ENCODE peak calls at places on chromosomes 12 and 14, in eight cellular contexts. O is breast epithelium; E is T-helper 9 cell; L is T-cell; Y is HTR-8/SVneo; Q is activated T-helper 1 cell treated with Interleukin-2 at 50 U/mL for 16 hours; T is CD4-positive, alpha-beta memory T cell; H is caudate nucleus. V is an unnamed sample.

GRCh38 chr12:88836156-88836555 is 255.9 kb upstream of the KITLG start:
- DNase-seq in O (no peak), E (no peak), L (no peak), Y (no peak), Q (no peak), T (no peak), H (no peak), V (no peak)

GRCh38 chr12:64808110-64808509 is 16.3 kb upstream of the TBC1D30 start:
- DNase-seq in O (no peak), E (no peak), L (no peak), Y (no peak), Q (no peak), T (no peak), H (no peak), V (no peak)

GRCh38 chr14:67738740-67739504 is 37.2 kb downstream of the RDH12 start:
- DNase-seq in O (no peak), E (no peak), L (peak; percentile 14), Y (peak; percentile 89), Q (no peak), T (peak; percentile 46), H (no peak), V (no peak)

GRCh38 chr14:31476131-31476917 is 11.5 kb downstream of the GPR33 start:
- DNase-seq in O (no peak), E (no peak), L (no peak), Y (no peak), Q (no peak), T (no peak), H (no peak), V (no peak)

GRCh38 chr14:65214741-65215140 is 112.4 kb upstream of the MAX start:
- DNase-seq in O (no peak), E (no peak), L (no peak), Y (no peak), Q (no peak), T (no peak), H (no peak), V (no peak)

GRCh38 chr14:23145794-23146422 is 26.9 kb upstream of the CEBPE start:
- DNase-seq in O (no peak), E (no peak), L (no peak), Y (no peak), Q (no peak), T (no peak), H (no peak), V (no peak)

GRCh38 chr14:64764641-64765520 is 60.7 kb downstream of the PLEKHG3 start:
- DNase-seq in O (no peak), E (peak; percentile 58), L (peak; percentile 34), Y (peak; percentile 99), Q (peak; percentile 53), T (peak; percentile 73), H (peak; percentile 17), V (peak; percentile 88)

GRCh38 chr14:35068238-35069012 is 22.4 kb downstream of the FAM177A1 start:
- DNase-seq in O (no peak), E (no peak), L (no peak), Y (no peak), Q (no peak), T (no peak), H (no peak), V (no peak)

GRCh38 chr14:105255021-105255507 is 6.7 kb downstream of the BTBD6 start:
- DNase-seq in O (no peak), E (no peak), L (no peak), Y (no peak), Q (no peak), T (peak; percentile 7), H (no peak), V (no peak)

GRCh38 chr14:101601603-101602465 is 40.5 kb downstream of the DIO3 start:
- DNase-seq in O (no peak), E (no peak), L (no peak), Y (no peak), Q (no peak), T (no peak), H (no peak), V (peak; percentile 15)

GRCh38 chr14:35779368-35779767 is 29.7 kb downstream of the RALGAPA1 start:
- DNase-seq in O (no peak), E (no peak), L (no peak), Y (no peak), Q (no peak), T (no peak), H (no peak), V (no peak)

GRCh38 chr14:63926641-63927040 is 73.8 kb downstream of the SYNE2 start:
- DNase-seq in O (no peak), E (no peak), L (no peak), Y (no peak), Q (no peak), T (no peak), H (no peak), V (no peak)

GRCh38 chr12:116045158-116045557 is 232.3 kb downstream of the MED13L start:
- DNase-seq in O (no peak), E (no peak), L (no peak), Y (no peak), Q (no peak), T (no peak), H (no peak), V (no peak)

GRCh38 chr14:60933920-60934655 is 46.8 kb downstream of the TRMT5 start:
- DNase-seq in O (no peak), E (no peak), L (no peak), Y (no peak), Q (no peak), T (no peak), H (no peak), V (no peak)

GRCh38 chr12:24025153-24025798 is 75.8 kb upstream of the SOX5 start:
- DNase-seq in O (no peak), E (no peak), L (no peak), Y (no peak), Q (no peak), T (no peak), H (no peak), V (no peak)

GRCh38 chr14:96602186-96602585 is 100.0 kb downstream of the PAPOLA start:
- DNase-seq in O (no peak), E (no peak), L (no peak), Y (no peak), Q (no peak), T (no peak), H (no peak), V (no peak)

GRCh38 chr12:120856980-120857379 is 47.2 kb downstream of the SPPL3 start:
- DNase-seq in O (no peak), E (no peak), L (no peak), Y (no peak), Q (no peak), T (no peak), H (no peak), V (no peak)

GRCh38 chr14:104586832-104587620 is 7.5 kb downstream of the C14orf180 start:
- DNase-seq in O (no peak), E (no peak), L (no peak), Y (no peak), Q (no peak), T (no peak), H (no peak), V (peak; percentile 83)

GRCh38 chr12:91663331-91663998 is 480.8 kb upstream of the DCN start:
- DNase-seq in O (no peak), E (no peak), L (no peak), Y (no peak), Q (no peak), T (no peak), H (no peak), V (no peak)

GRCh38 chr14:92930737-92931602 is 8.0 kb downstream of the CHGA start:
- DNase-seq in O (no peak), E (no peak), L (no peak), Y (no peak), Q (no peak), T (no peak), H (no peak), V (no peak)

GRCh38 chr14:79162833-79163232 is 992.7 kb downstream of the NRXN3 start:
- DNase-seq in O (no peak), E (no peak), L (no peak), Y (no peak), Q (no peak), T (no peak), H (no peak), V (no peak)

GRCh38 chr12:13941258-13942249 is 39.8 kb downstream of the GRIN2B start:
- DNase-seq in O (no peak), E (no peak), L (no peak), Y (peak; percentile 5), Q (no peak), T (no peak), H (no peak), V (no peak)

GRCh38 chr14:93655078-93655750 is 133.1 kb downstream of the PRIMA1 start:
- DNase-seq in O (no peak), E (no peak), L (no peak), Y (peak; percentile 56), Q (no peak), T (no peak), H (no peak), V (no peak)

GRCh38 chr12:129825316-129825715 is 78.5 kb downstream of the TMEM132D start:
- DNase-seq in O (no peak), E (no peak), L (no peak), Y (no peak), Q (no peak), T (no peak), H (no peak), V (no peak)

GRCh38 chr12:68336754-68337343 is 4.7 kb upstream of the MDM1 start:
- DNase-seq in O (no peak), E (no peak), L (no peak), Y (no peak), Q (no peak), T (no peak), H (no peak), V (no peak)

GRCh38 chr12:59698599-59698998 is 102.8 kb downstream of the SLC16A7 start:
- DNase-seq in O (no peak), E (no peak), L (no peak), Y (no peak), Q (no peak), T (no peak), H (no peak), V (no peak)

GRCh38 chr14:49895480-49895879 is 2.6 kb downstream of the ARF6 start:
- DNase-seq in O (no peak), E (no peak), L (no peak), Y (no peak), Q (no peak), T (no peak), H (no peak), V (no peak)

GRCh38 chr14:101034986-101035385 is 131.5 kb upstream of the RTL1 start:
- DNase-seq in O (peak; percentile 17), E (no peak), L (no peak), Y (no peak), Q (no peak), T (no peak), H (no peak), V (no peak)

GRCh38 chr14:65290830-65291229 is 121.7 kb upstream of the FUT8 start:
- DNase-seq in O (no peak), E (no peak), L (no peak), Y (peak; percentile 99), Q (no peak), T (no peak), H (no peak), V (no peak)

GRCh38 chr12:114588061-114588460 is 95.9 kb downstream of the TBX3 start:
- DNase-seq in O (no peak), E (no peak), L (no peak), Y (no peak), Q (no peak), T (no peak), H (no peak), V (no peak)

GRCh38 chr12:50419112-50419909 is 18.6 kb downstream of the LARP4 start:
- DNase-seq in O (no peak), E (no peak), L (no peak), Y (no peak), Q (no peak), T (no peak), H (no peak), V (no peak)

GRCh38 chr14:96581902-96582640 is 79.9 kb downstream of the PAPOLA start:
- DNase-seq in O (no peak), E (no peak), L (no peak), Y (no peak), Q (no peak), T (no peak), H (no peak), V (no peak)

GRCh38 chr12:25252946-25253345 is 2.2 kb upstream of the KRAS start:
- DNase-seq in O (no peak), E (no peak), L (no peak), Y (no peak), Q (no peak), T (no peak), H (no peak), V (no peak)

GRCh38 chr12:43338848-43339526 is 213.0 kb downstream of the ADAMTS20 start:
- DNase-seq in O (no peak), E (no peak), L (no peak), Y (peak; percentile 29), Q (no peak), T (no peak), H (no peak), V (no peak)

V was measured in upper lobe of left lung.